ENCODE peak calls at places on chromosomes 4 and X, in nine cellular contexts. Y, M, L, W, Z, Q, R, N and X are unnamed samples.

GRCh38 chrX:67520671-67521070 is 23.1 kb upstream of the AR start:
- DNase-seq in Y (no peak), Q (no peak), M (no peak), N (no peak), W (no peak), Z (no peak), R (no peak), L (no peak), X (no peak)

GRCh38 chrX:9392445-9392844 is 72.4 kb upstream of the TBL1X start:
- DNase-seq in N (no peak), M (no peak), L (no peak), Q (no peak), W (no peak), Y (no peak), R (no peak), Z (no peak), X (no peak)

GRCh38 chrX:38409289-38409688 is 56.9 kb downstream of the OTC start:
- DNase-seq in Z (no peak), N (no peak), R (no peak), M (no peak), W (no peak), Y (no peak), Q (no peak), L (no peak), X (no peak)

GRCh38 chrX:154717824-154718223 is 33.1 kb downstream of the GAB3 start:
- DNase-seq in M (no peak), L (no peak), R (no peak), N (no peak), Z (no peak), Y (no peak), W (peak; percentile 74), Q (no peak), X (no peak)

GRCh38 chrX:140917354-140918115 is 84.9 kb upstream of the SPANXB1 start:
- DNase-seq in Q (no peak), Y (no peak), W (no peak), L (no peak), Z (no peak), N (no peak), R (no peak), M (no peak), X (no peak)

GRCh38 chr4:95267081-95267480 is 281.7 kb downstream of the UNC5C start:
- DNase-seq in M (no peak), R (no peak), Y (no peak), Z (no peak), N (no peak), L (no peak), W (peak; percentile 4), Q (no peak), X (no peak)

GRCh38 chrX:118364261-118364660 is 18.4 kb downstream of the WDR44 start:
- DNase-seq in M (no peak), Q (no peak), Z (no peak), Y (no peak), N (no peak), R (no peak), L (no peak), W (no peak), X (no peak)

GRCh38 chrX:41382699-41383645 is 49.0 kb downstream of the DDX3X start:
- DNase-seq in Q (no peak), Z (peak; percentile 51), Y (no peak), L (no peak), R (no peak), M (no peak), W (peak; percentile 63), N (no peak), X (no peak)

GRCh38 chr4:2907706-2908293 is 55.4 kb downstream of the NOP14 start:
- DNase-seq in N (no peak), W (no peak), M (no peak), Z (no peak), Y (no peak), R (no peak), L (no peak), Q (no peak), X (no peak)

GRCh38 chrX:18983711-18984380 is at the start of gene PHKA2:
- DNase-seq in L (peak; percentile 54), Y (peak; percentile 51), W (peak; percentile 44), Q (peak; percentile 75), R (peak; percentile 43), M (peak; percentile 80), Z (peak; percentile 66), N (no peak), X (no peak)

GRCh38 chrX:45196701-45197100 is 4.0 kb downstream of the DIPK2B start:
- DNase-seq in M (no peak), N (no peak), W (peak; percentile 19), R (no peak), Z (no peak), Y (no peak), L (no peak), Q (no peak), X (no peak)

GRCh38 chrX:6026980-6027379 is 201.7 kb downstream of the NLGN4X start:
- DNase-seq in Y (no peak), L (no peak), Q (no peak), W (no peak), R (no peak), Z (no peak), M (no peak), N (peak; percentile 38), X (no peak)

GRCh38 chrX:154546354-154547244 is at the start of gene G6PD:
- DNase-seq in M (no peak), Q (no peak), N (peak; percentile 87), Y (peak; percentile 70), L (peak; percentile 75), W (peak; percentile 49), R (peak; percentile 72), Z (peak; percentile 77), X (no peak)

GRCh38 chr4:155704841-155705404 is 38.3 kb downstream of the GUCY1A1 start:
- DNase-seq in Z (no peak), Q (no peak), W (no peak), Y (no peak), R (no peak), N (no peak), L (no peak), M (no peak), X (no peak)

GRCh38 chr4:84497220-84497834 is 1.8 kb downstream of the NKX6-1 start:
- DNase-seq in L (no peak), R (no peak), W (no peak), Y (no peak), N (peak; percentile 61), Q (no peak), M (no peak), Z (no peak), X (no peak)

DNA sequence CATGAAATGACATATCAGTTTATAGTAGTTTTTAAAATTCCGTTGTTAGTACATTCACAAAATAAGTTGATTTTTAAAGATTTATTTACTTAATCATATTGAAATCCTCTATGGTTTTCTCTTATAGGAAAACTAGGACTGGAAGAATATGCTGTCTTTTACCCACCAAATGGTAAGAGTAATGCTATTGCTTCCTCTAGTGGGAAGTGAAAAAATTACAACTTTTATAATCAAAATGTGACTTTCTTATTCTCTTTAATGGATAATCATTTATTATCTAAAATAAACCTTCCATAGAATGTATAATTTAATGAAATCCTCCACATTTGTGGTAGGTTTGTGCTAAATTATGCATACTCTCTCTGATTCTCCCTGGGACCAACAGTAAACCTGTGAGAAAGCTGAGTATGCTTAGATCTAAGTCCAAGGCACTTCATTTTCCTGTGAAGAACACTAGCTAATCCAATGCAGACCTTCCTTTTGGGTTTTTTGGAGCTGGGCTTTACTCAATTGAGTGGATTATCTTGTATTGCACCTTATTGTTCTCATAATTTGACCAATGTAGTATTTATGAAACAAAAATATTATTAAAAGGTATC is 136.2 kb downstream of the TBC1D19 start:
- DNase-seq in R (no peak), W (peak; percentile 73), Z (no peak), L (no peak), Q (no peak), Y (no peak), N (no peak), M (no peak), X (no peak)
- TF ChIP-seq CTCF in R (peak; percentile 41), W (peak; percentile 18), Z (no peak), L (peak; percentile 45), Q (peak; percentile 51), Y (peak; percentile 27), N (peak; percentile 67), M (peak; percentile 48), X (peak; percentile 94)

GRCh38 chr4:180101348-180102083 is 2141.7 kb upstream of the TENM3 start:
- DNase-seq in W (no peak), M (peak; percentile 42), Z (no peak), Y (no peak), R (no peak), L (no peak), N (no peak), Q (no peak), X (no peak)

GRCh38 chr4:180106997-180107396 is 2136.2 kb upstream of the TENM3 start:
- DNase-seq in N (no peak), R (no peak), Q (no peak), M (no peak), W (no peak), Y (no peak), L (no peak), Z (no peak), X (no peak)

GRCh38 chr4:180103794-180104193 is 2139.4 kb upstream of the TENM3 start:
- DNase-seq in M (no peak), N (no peak), L (no peak), R (no peak), Y (no peak), Q (no peak), Z (no peak), W (no peak), X (no peak)

GRCh38 chr4:180105362-180105761 is 2137.8 kb upstream of the TENM3 start:
- DNase-seq in L (no peak), Q (no peak), Z (no peak), N (no peak), M (no peak), Y (no peak), W (no peak), R (no peak), X (no peak)

GRCh38 chr4:180106122-180106521 is 2137.1 kb upstream of the TENM3 start:
- DNase-seq in N (no peak), R (no peak), Q (no peak), Y (no peak), M (no peak), W (peak; percentile 31), Z (no peak), L (no peak), X (no peak)
- H3K4me1 ChIP-seq in N (no peaks in the 10 kb centered on the region), R (no peaks in the 10 kb centered on the region), Q (no peaks in the 10 kb centered on the region), Y (no peaks in the 10 kb centered on the region), M (no peaks in the 10 kb centered on the region), W (no peaks in the 10 kb centered on the region), Z (no peaks in the 10 kb centered on the region), L (no peaks in the 10 kb centered on the region), X (no peaks in the 10 kb centered on the region)

DNA sequence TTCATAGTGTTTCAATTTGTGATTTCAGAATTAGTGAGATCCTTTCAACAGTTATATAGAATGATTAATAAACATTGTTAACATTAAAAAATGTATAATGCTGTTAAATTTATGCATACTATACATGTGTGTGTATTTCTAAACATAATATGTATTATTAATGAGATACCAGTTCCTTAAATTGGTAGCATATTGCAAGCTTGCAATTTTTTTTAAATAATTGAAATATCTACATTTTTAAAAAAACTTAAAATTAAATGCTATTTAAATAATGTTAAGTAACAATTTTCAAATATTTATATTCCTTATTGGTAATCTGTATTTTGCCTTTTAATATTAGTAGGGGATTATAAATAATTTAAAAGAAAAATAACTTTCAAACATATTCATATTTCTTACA is 1479.5 kb upstream of the PCDH7 start:
- DNase-seq in W (no peak), N (no peak), Y (no peak), R (no peak), M (no peak), Q (no peak), Z (no peak), L (no peak), X (no peak)
- TF ChIP-seq CTCF in W (no peak), N (no peak), Y (no peak), R (no peak), M (no peak), Q (no peak), Z (no peak), L (no peak), X (no peak)

GRCh38 chrX:13092455-13092941 is 48.1 kb upstream of the FAM9C start:
- DNase-seq in M (no peak), Q (peak; percentile 70), N (no peak), W (no peak), R (no peak), Z (peak; percentile 76), Y (no peak), L (no peak), X (no peak)
- H3K4me1 ChIP-seq in M (no peaks in the 10 kb centered on the region), Q (no peaks in the 10 kb centered on the region), N (peaks cover 6% of the 10 kb centered on the region), W (no peaks in the 10 kb centered on the region), R (peaks cover 9% of the 10 kb centered on the region), Z (peaks cover 4% of the 10 kb centered on the region), Y (no peaks in the 10 kb centered on the region), L (peaks cover 28% of the 10 kb centered on the region), X (no peaks in the 10 kb centered on the region)